ENCODE peak calls at places on chromosomes 7 and 10, in six cellular contexts. Q is esophagus squamous epithelium; F is ELF-1; D is HEK293T; M is naive thymus-derived CD4-positive, alpha-beta T cell; X is naive thymus-derived CD8-positive, alpha-beta T cell. J is an unnamed sample.

GRCh38 chr10:34286136-34286739 is 528.9 kb downstream of the PARD3 start:
- DNase-seq in Q (no peak), F (no peak), D (no peak), M (no peak), X (no peak), J (peak)

GRCh38 chr7:93178213-93178612 is 30.0 kb upstream of the SAMD9L start:
- DNase-seq in Q (no peak), F (no peak), D (no peak), M (no peak), X (no peak), J (no peak)

GRCh38 chr10:79247373-79248137 is 99.7 kb upstream of the PPIF start:
- DNase-seq in Q (no peak), F (no peak), D (no peak), M (peak), X (no peak), J (no peak)

GRCh38 chr7:126856691-126857291 is 395.9 kb downstream of the GRM8 start:
- DNase-seq in Q (no peak), F (peak), D (peak), M (no peak), X (no peak), J (peak)

GRCh38 chr10:46524471-46525176 is 31.8 kb downstream of the GPRIN2 start:
- DNase-seq in Q (no peak), F (peak), D (no peak), M (no peak), X (no peak), J (peak)

GRCh38 chr10:76086571-76087260 is 655.3 kb downstream of the LRMDA start:
- DNase-seq in Q (no peak), F (peak), D (peak), M (no peak), X (no peak), J (peak)

GRCh38 chr7:34449765-34450164 is 208.3 kb upstream of the NPSR1 start:
- DNase-seq in Q (no peak), F (no peak), D (no peak), M (no peak), X (no peak), J (no peak)

GRCh38 chr10:19816420-19817250 is at the start of gene PLXDC2:
- DNase-seq in Q (no peak), F (peak), D (peak), M (no peak), X (no peak), J (peak)

GRCh38 chr7:151647006-151647405 is 127.3 kb upstream of the RHEB start:
- DNase-seq in Q (no peak), F (no peak), D (no peak), M (no peak), X (no peak), J (no peak)

GRCh38 chr10:96400465-96400864 is 41.7 kb upstream of the OPALIN start:
- DNase-seq in Q (no peak), F (no peak), D (no peak), M (no peak), X (no peak), J (no peak)

GRCh38 chr10:44864637-44865288 is 46.4 kb upstream of the TMEM72 start:
- DNase-seq in Q (no peak), F (peak), D (peak), M (peak), X (peak), J (peak)

GRCh38 chr10:59362184-59362966 is at the start of gene FAM13C:
- DNase-seq in Q (no peak), F (peak), D (peak), M (peak), X (no peak), J (peak)

GRCh38 chr10:50624154-50624865 is 554 bp upstream of the SGMS1 start:
- DNase-seq in Q (peak), F (peak), D (peak), M (peak), X (peak), J (peak)

GRCh38 chr10:85620807-85621206 is 745.8 kb downstream of the GRID1 start:
- DNase-seq in Q (no peak), F (no peak), D (no peak), M (no peak), X (no peak), J (no peak)

GRCh38 chr10:28387141-28387540 is 84.3 kb upstream of the MPP7 start:
- DNase-seq in Q (no peak), F (no peak), D (no peak), M (no peak), X (no peak), J (peak)

GRCh38 chr7:26857534-26858228 is 6.7 kb downstream of the SKAP2 start:
- DNase-seq in Q (no peak), F (peak), D (peak), M (no peak), X (peak), J (peak)

GRCh38 chr7:17910377-17910776 is 29.9 kb downstream of the SNX13 start:
- DNase-seq in Q (no peak), F (no peak), D (no peak), M (no peak), X (no peak), J (peak)

GRCh38 chr7:45122975-45123860 is 11.7 kb upstream of the TBRG4 start:
- DNase-seq in Q (no peak), F (no peak), D (no peak), M (no peak), X (no peak), J (no peak)

GRCh38 chr7:997404-998395 is 14.7 kb downstream of the CYP2W1 start:
- DNase-seq in Q (no peak), F (peak), D (no peak), M (no peak), X (no peak), J (no peak)

GRCh38 chr10:80971461-80971860 is 433.8 kb downstream of the SH2D4B start:
- DNase-seq in Q (no peak), F (no peak), D (no peak), M (no peak), X (no peak), J (no peak)

GRCh38 chr10:58625070-58625469 is 112.4 kb downstream of the BICC1 start:
- DNase-seq in Q (no peak), F (no peak), D (no peak), M (no peak), X (no peak), J (peak)

GRCh38 chr10:4057021-4057420 is 272.0 kb upstream of the KLF6 start:
- DNase-seq in Q (no peak), F (no peak), D (no peak), M (no peak), X (no peak), J (no peak)

GRCh38 chr7:119900996-119901395 is 372.0 kb upstream of the KCND2 start:
- DNase-seq in Q (no peak), F (peak), D (no peak), M (no peak), X (no peak), J (no peak)

GRCh38 chr10:69786791-69787190 is 14.9 kb upstream of the COL13A1 start:
- DNase-seq in Q (no peak), F (peak), D (peak), M (no peak), X (no peak), J (peak)

GRCh38 chr10:118210276-118210675 is 131.8 kb downstream of the FAM204A start:
- DNase-seq in Q (no peak), F (no peak), D (no peak), M (no peak), X (no peak), J (peak)

GRCh38 chr7:100688593-100688860 is 5.5 kb downstream of the GIGYF1 start:
- DNase-seq in Q (no peak), F (no peak), D (no peak), M (no peak), X (no peak), J (no peak)

GRCh38 chr10:123854498-123854897 is 37.1 kb downstream of the CPXM2 start:
- DNase-seq in Q (no peak), F (no peak), D (no peak), M (no peak), X (no peak), J (no peak)